ENCODE peak calls at places on chromosomes 5 and 9, in six cellular contexts. One of them, this sample, is unnamed.
A peak's percentile ranks its signal among the peaks of the same experiment; 100 is the strongest.

GRCh38 chr5:130605200-130605599 is 559.9 kb downstream of the HINT1 start:
- DNase-seq in progenitor cell of endocrine pancreas: no peak
- DNase-seq in stimulated activated CD8-positive, alpha-beta memory T cell treated with anti-CD3 and anti-CD28 coated beads, Interleukin-7, amount 100 ng/mL, for 1 hour: no peak
- DNase-seq in substantia nigra: no peak
- DNase-seq in GM13976: no peak
- DNase-seq in transverse colon: no peak
- DNase-seq in this sample: no peak

GRCh38 chr5:16673241-16673998 is 56.6 kb upstream of the RETREG1 start:
- DNase-seq in substantia nigra: no peak
- DNase-seq in stimulated activated CD8-positive, alpha-beta memory T cell treated with anti-CD3 and anti-CD28 coated beads, Interleukin-7, amount 100 ng/mL, for 1 hour: no peak
- DNase-seq in GM13976: no peak
- DNase-seq in transverse colon: peak; percentile 53
- DNase-seq in progenitor cell of endocrine pancreas: no peak
- DNase-seq in this sample: no peak

GRCh38 chr5:123696948-123697347 is 185.0 kb downstream of the CSNK1G3 start:
- DNase-seq in transverse colon: peak; percentile 22
- DNase-seq in progenitor cell of endocrine pancreas: no peak
- DNase-seq in GM13976: no peak
- DNase-seq in stimulated activated CD8-positive, alpha-beta memory T cell treated with anti-CD3 and anti-CD28 coated beads, Interleukin-7, amount 100 ng/mL, for 1 hour: no peak
- DNase-seq in substantia nigra: peak; percentile 87
- DNase-seq in this sample: no peak

GRCh38 chr9:129712595-129713524 is 40.0 kb downstream of the PTGES start:
- DNase-seq in substantia nigra: peak; percentile 13
- DNase-seq in transverse colon: no peak
- DNase-seq in progenitor cell of endocrine pancreas: no peak
- DNase-seq in stimulated activated CD8-positive, alpha-beta memory T cell treated with anti-CD3 and anti-CD28 coated beads, Interleukin-7, amount 100 ng/mL, for 1 hour: no peak
- DNase-seq in GM13976: no peak
- DNase-seq in this sample: no peak

GRCh38 chr5:124043456-124043855 is 531.5 kb downstream of the CSNK1G3 start:
- DNase-seq in substantia nigra: no peak
- DNase-seq in stimulated activated CD8-positive, alpha-beta memory T cell treated with anti-CD3 and anti-CD28 coated beads, Interleukin-7, amount 100 ng/mL, for 1 hour: no peak
- DNase-seq in GM13976: no peak
- DNase-seq in transverse colon: no peak
- DNase-seq in progenitor cell of endocrine pancreas: no peak
- DNase-seq in this sample: no peak

GRCh38 chr5:88881566-88881965 is 1.4 kb downstream of the MEF2C start:
- DNase-seq in transverse colon: no peak
- DNase-seq in substantia nigra: no peak
- DNase-seq in GM13976: no peak
- DNase-seq in progenitor cell of endocrine pancreas: no peak
- DNase-seq in stimulated activated CD8-positive, alpha-beta memory T cell treated with anti-CD3 and anti-CD28 coated beads, Interleukin-7, amount 100 ng/mL, for 1 hour: no peak
- DNase-seq in this sample: no peak

GRCh38 chr5:124747770-124748686 is 1.6 kb upstream of the ZNF608 start:
- DNase-seq in substantia nigra: peak; percentile 74
- DNase-seq in stimulated activated CD8-positive, alpha-beta memory T cell treated with anti-CD3 and anti-CD28 coated beads, Interleukin-7, amount 100 ng/mL, for 1 hour: no peak
- DNase-seq in GM13976: no peak
- DNase-seq in progenitor cell of endocrine pancreas: no peak
- DNase-seq in transverse colon: no peak
- DNase-seq in this sample: no peak

GRCh38 chr9:81861644-81862043 is 66.6 kb upstream of the SPATA31D4 start:
- DNase-seq in stimulated activated CD8-positive, alpha-beta memory T cell treated with anti-CD3 and anti-CD28 coated beads, Interleukin-7, amount 100 ng/mL, for 1 hour: no peak
- DNase-seq in GM13976: no peak
- DNase-seq in progenitor cell of endocrine pancreas: no peak
- DNase-seq in substantia nigra: no peak
- DNase-seq in transverse colon: no peak
- DNase-seq in this sample: no peak

GRCh38 chr5:133783481-133783880 is 171.1 kb upstream of the FSTL4 start:
- DNase-seq in GM13976: no peak
- DNase-seq in substantia nigra: no peak
- DNase-seq in progenitor cell of endocrine pancreas: no peak
- DNase-seq in stimulated activated CD8-positive, alpha-beta memory T cell treated with anti-CD3 and anti-CD28 coated beads, Interleukin-7, amount 100 ng/mL, for 1 hour: no peak
- DNase-seq in transverse colon: no peak
- DNase-seq in this sample: no peak

GRCh38 chr5:76610196-76610595 is 13.0 kb downstream of the F2RL2 start:
- DNase-seq in substantia nigra: no peak
- DNase-seq in stimulated activated CD8-positive, alpha-beta memory T cell treated with anti-CD3 and anti-CD28 coated beads, Interleukin-7, amount 100 ng/mL, for 1 hour: no peak
- DNase-seq in transverse colon: no peak
- DNase-seq in progenitor cell of endocrine pancreas: no peak
- DNase-seq in GM13976: no peak
- DNase-seq in this sample: no peak

GRCh38 chr9:99785010-99785590 is 36.6 kb upstream of the NR4A3 start:
- DNase-seq in GM13976: no peak
- DNase-seq in progenitor cell of endocrine pancreas: no peak
- DNase-seq in stimulated activated CD8-positive, alpha-beta memory T cell treated with anti-CD3 and anti-CD28 coated beads, Interleukin-7, amount 100 ng/mL, for 1 hour: no peak
- DNase-seq in substantia nigra: no peak
- DNase-seq in transverse colon: no peak
- DNase-seq in this sample: no peak

GRCh38 chr5:117652001-117652639 is 1077.5 kb upstream of the SEMA6A start:
- DNase-seq in GM13976: no peak
- DNase-seq in substantia nigra: no peak
- DNase-seq in progenitor cell of endocrine pancreas: no peak
- DNase-seq in transverse colon: no peak
- DNase-seq in stimulated activated CD8-positive, alpha-beta memory T cell treated with anti-CD3 and anti-CD28 coated beads, Interleukin-7, amount 100 ng/mL, for 1 hour: no peak
- DNase-seq in this sample: no peak

GRCh38 chr5:64333891-64334290 is 168.2 kb downstream of the RNF180 start:
- DNase-seq in stimulated activated CD8-positive, alpha-beta memory T cell treated with anti-CD3 and anti-CD28 coated beads, Interleukin-7, amount 100 ng/mL, for 1 hour: no peak
- DNase-seq in progenitor cell of endocrine pancreas: no peak
- DNase-seq in transverse colon: no peak
- DNase-seq in GM13976: no peak
- DNase-seq in substantia nigra: no peak
- DNase-seq in this sample: no peak